ENCODE peak calls at places on chromosomes 1 and 21, in ten cellular contexts. X, L, Y, F, R, O, U, G, I and D are unnamed samples.

GRCh38 chr1:53503433-53503925 is 44.3 kb downstream of the DMRTB1 start:
- DNase-seq in X (no peak), L (no peak), Y (no peak), F (no peak), R (no peak), O (no peak), U (no peak), G (peak), I (no peak), D (no peak)

GRCh38 chr1:188169971-188170370 is 1341.2 kb downstream of the PLA2G4A start:
- DNase-seq in X (no peak), L (no peak), Y (no peak), F (no peak), R (no peak), O (no peak), U (no peak), G (no peak), I (no peak), D (no peak)

GRCh38 chr1:212309967-212310366 is 24.8 kb downstream of the PPP2R5A start:
- DNase-seq in X (no peak), L (no peak), Y (no peak), F (no peak), R (no peak), O (no peak), U (peak), G (no peak), I (no peak), D (no peak)

GRCh38 chr1:193216920-193217319 is 30.5 kb upstream of the B3GALT2 start:
- DNase-seq in X (no peak), L (no peak), Y (no peak), F (no peak), R (no peak), O (no peak), U (no peak), G (no peak), I (peak), D (no peak)

GRCh38 chr1:202821467-202821866 is 10.7 kb downstream of the PCAT6 start:
- DNase-seq in X (no peak), L (no peak), Y (no peak), F (no peak), R (no peak), O (no peak), U (peak), G (no peak), I (no peak), D (peak)

GRCh38 chr21:36489103-36489785 is 9.3 kb upstream of the CLDN14 start:
- DNase-seq in X (no peak), L (no peak), Y (no peak), F (no peak), R (no peak), O (no peak), U (no peak), G (no peak), I (no peak), D (no peak)

GRCh38 chr1:85546748-85547147 is 33.8 kb upstream of the CCN1 start:
- DNase-seq in X (no peak), L (no peak), Y (no peak), F (no peak), R (no peak), O (no peak), U (no peak), G (no peak), I (no peak), D (no peak)

GRCh38 chr1:167697667-167698141 is 24.1 kb upstream of the MPZL1 start:
- DNase-seq in X (no peak), L (no peak), Y (no peak), F (peak), R (no peak), O (no peak), U (peak), G (peak), I (no peak), D (no peak)

GRCh38 chr1:6112690-6113005 is 67.0 kb downstream of the KCNAB2 start:
- DNase-seq in X (no peak), L (no peak), Y (no peak), F (peak), R (no peak), O (no peak), U (no peak), G (no peak), I (no peak), D (no peak)

GRCh38 chr1:160500321-160500990 is 22.6 kb downstream of the SLAMF6 start:
- DNase-seq in X (no peak), L (no peak), Y (no peak), F (no peak), R (no peak), O (no peak), U (no peak), G (no peak), I (no peak), D (no peak)

GRCh38 chr1:109485001-109485400 is 1.3 kb downstream of the ATXN7L2 start:
- DNase-seq in X (no peak), L (no peak), Y (no peak), F (no peak), R (no peak), O (no peak), U (peak), G (no peak), I (no peak), D (no peak)

GRCh38 chr1:210448293-210448892 is 119.7 kb downstream of the HHAT start:
- DNase-seq in X (peak), L (no peak), Y (no peak), F (no peak), R (peak), O (no peak), U (peak), G (no peak), I (no peak), D (peak)

GRCh38 chr1:93908394-93909145 is 660 bp downstream of the GCLM start:
- DNase-seq in X (peak), L (peak), Y (peak), F (peak), R (peak), O (no peak), U (peak), G (peak), I (no peak), D (no peak)

GRCh38 chr1:227759345-227760300 is 24.4 kb downstream of the SNAP47 start:
- DNase-seq in X (peak), L (peak), Y (no peak), F (no peak), R (no peak), O (no peak), U (peak), G (no peak), I (no peak), D (peak)

GRCh38 chr1:225462714-225463574 is 35.1 kb upstream of the LBR start:
- DNase-seq in X (no peak), L (no peak), Y (no peak), F (no peak), R (no peak), O (no peak), U (peak), G (no peak), I (no peak), D (no peak)

GRCh38 chr1:241114699-241115233 is 242.2 kb downstream of the RGS7 start:
- DNase-seq in X (no peak), L (no peak), Y (no peak), F (no peak), R (no peak), O (no peak), U (peak), G (no peak), I (no peak), D (no peak)

GRCh38 chr1:119674835-119675289 is 26.8 kb upstream of the ZNF697 start:
- DNase-seq in X (no peak), L (peak), Y (no peak), F (no peak), R (no peak), O (no peak), U (peak), G (no peak), I (no peak), D (peak)

GRCh38 chr1:246444611-246445010 is 62.5 kb downstream of the SMYD3 start:
- DNase-seq in X (no peak), L (no peak), Y (no peak), F (no peak), R (no peak), O (no peak), U (no peak), G (no peak), I (no peak), D (no peak)

GRCh38 chr21:14229399-14229798 is 13.4 kb downstream of the RBM11 start:
- DNase-seq in X (no peak), L (no peak), Y (no peak), F (no peak), R (no peak), O (no peak), U (no peak), G (no peak), I (no peak), D (no peak)

GRCh38 chr1:237713886-237714285 is 176.8 kb downstream of the ZP4 start:
- DNase-seq in X (peak), L (no peak), Y (no peak), F (no peak), R (no peak), O (no peak), U (no peak), G (no peak), I (no peak), D (no peak)

GRCh38 chr1:88726697-88727096 is 42.6 kb downstream of the PKN2 start:
- DNase-seq in X (no peak), L (no peak), Y (no peak), F (no peak), R (no peak), O (no peak), U (no peak), G (no peak), I (no peak), D (no peak)

GRCh38 chr21:39687069-39687468 is 57.9 kb upstream of the IGSF5 start:
- DNase-seq in X (no peak), L (no peak), Y (no peak), F (no peak), R (no peak), O (no peak), U (no peak), G (no peak), I (no peak), D (no peak)

GRCh38 chr1:42214447-42214871 is 49.9 kb upstream of the GUCA2A start:
- DNase-seq in X (peak), L (no peak), Y (no peak), F (no peak), R (peak), O (no peak), U (peak), G (no peak), I (no peak), D (peak)

GRCh38 chr1:100941098-100941527 is 45.2 kb downstream of the SLC30A7 start:
- DNase-seq in X (no peak), L (no peak), Y (no peak), F (no peak), R (no peak), O (no peak), U (no peak), G (no peak), I (no peak), D (no peak)

GRCh38 chr1:233005703-233006102 is 55.3 kb downstream of the NTPCR start:
- DNase-seq in X (no peak), L (peak), Y (no peak), F (no peak), R (no peak), O (no peak), U (peak), G (no peak), I (no peak), D (peak)

GRCh38 chr1:55050283-55050682 is 10.9 kb downstream of the PCSK9 start:
- DNase-seq in X (no peak), L (no peak), Y (no peak), F (no peak), R (no peak), O (no peak), U (peak), G (no peak), I (no peak), D (peak)

GRCh38 chr1:110218739-110219138 is 8.6 kb downstream of the KCNC4 start:
- DNase-seq in X (peak), L (no peak), Y (no peak), F (no peak), R (no peak), O (no peak), U (no peak), G (no peak), I (no peak), D (no peak)

GRCh38 chr1:217953922-217954321 is 322.8 kb downstream of the SPATA17 start:
- DNase-seq in X (no peak), L (no peak), Y (no peak), F (no peak), R (no peak), O (no peak), U (no peak), G (no peak), I (no peak), D (no peak)

GRCh38 chr21:36246080-36246631 is 73.8 kb upstream of the MORC3 start:
- DNase-seq in X (no peak), L (no peak), Y (no peak), F (peak), R (no peak), O (no peak), U (no peak), G (peak), I (no peak), D (no peak)

GRCh38 chr1:202283991-202284390 is 57.7 kb downstream of the UBE2T start:
- DNase-seq in X (peak), L (no peak), Y (no peak), F (no peak), R (peak), O (no peak), U (peak), G (no peak), I (no peak), D (peak)

GRCh38 chr1:206952182-206952581 is 5.9 kb upstream of the PIGR start:
- DNase-seq in X (peak), L (no peak), Y (no peak), F (no peak), R (peak), O (no peak), U (no peak), G (no peak), I (no peak), D (no peak)

GRCh38 chr1:152436593-152437338 is 22.7 kb upstream of the CRNN start:
- DNase-seq in X (no peak), L (no peak), Y (no peak), F (no peak), R (no peak), O (peak), U (no peak), G (no peak), I (no peak), D (no peak)

GRCh38 chr21:45980697-45981096 is 873 bp upstream of the COL6A1 start:
- DNase-seq in X (no peak), L (no peak), Y (no peak), F (no peak), R (no peak), O (no peak), U (no peak), G (no peak), I (no peak), D (no peak)
- H3K4me3 ChIP-seq in X (peak), L (peak), Y (peak), F (peak), R (peak), O (peak), U (peak), G (peak), I (no peak), D (no peak)

GRCh38 chr1:155226910-155227260 is 18.4 kb downstream of the MTX1 start:
- DNase-seq in X (peak), L (no peak), Y (peak), F (peak), R (peak), O (no peak), U (peak), G (peak), I (no peak), D (no peak)
- TF ChIP-seq CTCF in X (no peak), L (no peak), Y (peak), F (no peak), R (no peak), O (peak), U (no peak), G (no peak), I (no peak), D (no peak)

GRCh38 chr1:243313635-243314536 is 58.0 kb downstream of the SDCCAG8 start:
- DNase-seq in X (no peak), L (no peak), Y (no peak), F (no peak), R (no peak), O (no peak), U (no peak), G (no peak), I (peak), D (no peak)
- H3K4me3 ChIP-seq in X (no peak), L (no peak), Y (no peak), F (no peak), R (no peak), O (no peak), U (no peak), G (no peak), I (peak), D (no peak)

GRCh38 chr1:2238361-2239055 is 10.4 kb downstream of the SKI start:
- DNase-seq in X (no peak), L (no peak), Y (peak), F (no peak), R (no peak), O (no peak), U (no peak), G (no peak), I (no peak), D (no peak)

GRCh38 chr1:2235300-2235998 is 7.3 kb downstream of the SKI start:
- DNase-seq in X (no peak), L (no peak), Y (peak), F (no peak), R (no peak), O (no peak), U (no peak), G (no peak), I (no peak), D (no peak)

GRCh38 chr1:2236695-2237677 is 8.9 kb downstream of the SKI start:
- DNase-seq in X (no peak), L (no peak), Y (peak), F (no peak), R (no peak), O (no peak), U (no peak), G (no peak), I (no peak), D (no peak)

GRCh38 chr1:2239384-2239985 is 11.4 kb downstream of the SKI start:
- DNase-seq in X (peak), L (no peak), Y (peak), F (peak), R (no peak), O (no peak), U (no peak), G (no peak), I (no peak), D (no peak)

DNA sequence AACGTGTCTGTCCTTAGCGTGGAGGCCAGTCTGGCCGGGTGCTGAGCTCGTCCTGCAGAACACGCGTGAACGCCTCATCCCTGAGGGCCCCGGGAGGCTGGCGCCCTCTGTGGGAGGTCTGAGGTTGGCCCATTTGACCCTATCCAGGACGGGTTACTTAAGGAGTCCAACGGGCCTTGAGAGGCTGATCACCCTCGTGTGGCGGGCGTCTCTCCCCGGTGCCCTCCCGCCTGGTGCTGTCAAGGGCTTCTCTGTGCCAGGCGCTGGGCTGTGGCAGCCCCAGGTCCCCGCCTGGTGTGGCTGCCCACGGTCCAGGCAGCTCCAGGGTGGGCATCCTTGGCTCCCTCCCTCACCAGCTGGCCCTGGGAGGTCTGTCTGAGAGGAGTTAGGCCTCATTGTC is 9.7 kb downstream of the SKI start:
- DNase-seq in X (no peak), L (no peak), Y (peak), F (peak), R (peak), O (no peak), U (peak), G (peak), I (no peak), D (no peak)
- TF ChIP-seq CTCF in X (no peak), L (peak), Y (no peak), F (no peak), R (no peak), O (no peak), U (no peak), G (peak), I (no peak), D (peak)

GRCh38 chr1:75671708-75672107 is 52.8 kb upstream of the ACADM start:
- DNase-seq in X (no peak), L (no peak), Y (no peak), F (no peak), R (no peak), O (no peak), U (no peak), G (no peak), I (no peak), D (no peak)

GRCh38 chr1:75673399-75673798 is 51.1 kb upstream of the ACADM start:
- DNase-seq in X (no peak), L (no peak), Y (no peak), F (no peak), R (no peak), O (no peak), U (no peak), G (no peak), I (no peak), D (no peak)

GRCh38 chr1:75673885-75674284 is 50.6 kb upstream of the ACADM start:
- DNase-seq in X (no peak), L (no peak), Y (no peak), F (no peak), R (no peak), O (no peak), U (no peak), G (no peak), I (no peak), D (no peak)

GRCh38 chr1:75672108-75672507 is 52.4 kb upstream of the ACADM start:
- DNase-seq in X (no peak), L (no peak), Y (no peak), F (no peak), R (no peak), O (no peak), U (no peak), G (no peak), I (no peak), D (no peak)

DNA sequence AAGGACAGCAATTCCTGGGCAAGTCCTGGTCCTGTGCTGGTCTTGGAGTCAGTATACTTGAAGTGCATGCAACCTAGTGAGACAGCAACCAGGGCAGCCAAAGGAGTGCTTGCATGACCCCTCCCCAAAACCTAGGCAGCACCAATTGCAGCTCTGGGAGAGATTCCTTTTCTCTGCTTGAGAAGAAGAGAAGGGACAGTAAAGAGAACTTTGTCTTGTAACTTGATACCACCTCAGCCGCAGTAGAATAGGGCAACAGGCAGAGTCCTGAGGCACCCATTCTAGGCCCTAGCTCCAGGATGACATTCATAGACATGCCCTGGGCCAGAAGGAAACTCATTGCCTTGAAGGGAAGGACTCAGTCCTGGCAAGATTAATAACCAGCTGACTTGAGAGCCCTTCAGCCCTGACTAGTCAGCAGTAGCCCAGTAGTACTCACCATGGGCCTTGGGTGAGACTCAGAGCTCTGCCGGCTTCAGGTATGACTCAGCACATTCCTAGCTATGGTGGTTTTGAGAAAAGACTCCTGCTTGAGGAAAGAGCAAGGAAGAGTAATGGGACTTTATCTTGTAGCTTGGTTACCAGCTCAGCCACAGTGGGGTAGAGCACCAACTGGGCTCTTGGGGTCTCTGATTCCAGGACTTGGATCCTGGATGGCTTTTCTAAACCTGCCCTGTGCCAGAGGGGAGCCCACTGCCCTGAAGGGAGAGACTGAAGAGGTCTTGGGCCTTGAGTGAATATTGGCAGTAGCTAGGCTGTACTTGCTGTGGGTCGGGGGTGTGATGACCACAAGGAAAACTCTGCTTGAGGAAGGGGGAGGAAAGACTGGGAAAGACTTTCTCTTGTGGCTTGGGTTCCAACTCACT is 51.7 kb upstream of the ACADM start:
- DNase-seq in X (peak), L (no peak), Y (no peak), F (no peak), R (peak), O (no peak), U (peak), G (no peak), I (no peak), D (peak)
- H3K4me3 ChIP-seq in X (no peak), L (no peak), Y (no peak), F (no peak), R (no peak), O (no peak), U (no peak), G (no peak), I (no peak), D (no peak)

GRCh38 chr1:31155216-31155806 is 84.4 kb downstream of the NKAIN1 start:
- DNase-seq in X (peak), L (peak), Y (peak), F (peak), R (peak), O (no peak), U (peak), G (peak), I (no peak), D (no peak)
- TF ChIP-seq CTCF in X (peak), L (peak), Y (no peak), F (peak), R (no peak), O (peak), U (peak), G (peak), I (peak), D (peak)